ENCODE peak calls at places on chromosomes 12 and 14, in ten cellular contexts. S is IMR-90; E is stomach; W is CD8-positive, alpha-beta memory T cell; D is dorsolateral prefrontal cortex; G is heart right ventricle; O is CD4-positive, CD25-positive, alpha-beta regulatory T cell; I is body of pancreas; J is endodermal cell; F is GM23338. C is an unnamed sample.

GRCh38 chr14:69181491-69181890 is 9.8 kb upstream of the EXD2 start:
- DNase-seq in S (peak; percentile 8), E (no peak), W (no peak), D (no peak), G (no peak), O (no peak), I (no peak), J (no peak), F (no peak), C (no peak)

GRCh38 chr14:69260979-69261605 is 1.1 kb downstream of the GALNT16 start:
- DNase-seq in S (no peak), E (peak; percentile 37), W (no peak), D (no peak), G (peak; percentile 67), O (no peak), I (peak; percentile 58), J (peak; percentile 90), F (peak; percentile 79), C (peak; percentile 29)

GRCh38 chr12:18882690-18883089 is 144.8 kb downstream of the CAPZA3 start:
- DNase-seq in S (no peak), E (no peak), W (no peak), D (no peak), G (no peak), O (no peak), I (no peak), J (peak; percentile 53), F (no peak), C (no peak)

GRCh38 chr12:47954467-47955045 is 8.8 kb upstream of the TMEM106C start:
- DNase-seq in S (no peak), E (no peak), W (no peak), D (no peak), G (no peak), O (no peak), I (no peak), J (no peak), F (no peak), C (peak; percentile 84)

GRCh38 chr12:99059824-99060526 is 414.9 kb downstream of the APAF1 start:
- DNase-seq in S (no peak), E (no peak), W (no peak), D (no peak), G (peak; percentile 26), O (no peak), I (peak; percentile 24), J (no peak), F (peak; percentile 25), C (no peak)

GRCh38 chr12:46461459-46461858 is 88.9 kb upstream of the SLC38A2 start:
- DNase-seq in S (no peak), E (peak; percentile 61), W (no peak), D (no peak), G (no peak), O (no peak), I (no peak), J (no peak), F (no peak), C (no peak)

GRCh38 chr12:5251786-5252185 is 180.1 kb upstream of the NTF3 start:
- DNase-seq in S (no peak), E (no peak), W (no peak), D (no peak), G (no peak), O (no peak), I (no peak), J (no peak), F (no peak), C (no peak)

GRCh38 chr12:11672361-11672760 is 22.9 kb downstream of the ETV6 start:
- DNase-seq in S (no peak), E (no peak), W (no peak), D (no peak), G (no peak), O (no peak), I (no peak), J (no peak), F (no peak), C (no peak)

GRCh38 chr14:90759370-90760054 is 56.7 kb downstream of the TTC7B start:
- DNase-seq in S (no peak), E (peak; percentile 43), W (no peak), D (no peak), G (no peak), O (no peak), I (no peak), J (no peak), F (no peak), C (no peak)

GRCh38 chr14:101374373-101375338 is 186.6 kb upstream of the DIO3 start:
- DNase-seq in S (no peak), E (no peak), W (no peak), D (no peak), G (no peak), O (no peak), I (no peak), J (no peak), F (no peak), C (no peak)

GRCh38 chr12:58419905-58420304 is 478.5 kb downstream of the ATP23 start:
- DNase-seq in S (peak; percentile 62), E (no peak), W (no peak), D (no peak), G (no peak), O (no peak), I (no peak), J (no peak), F (no peak), C (no peak)

GRCh38 chr12:47808574-47809380 is 10.9 kb downstream of the HDAC7 start:
- DNase-seq in S (peak; percentile 44), E (no peak), W (no peak), D (no peak), G (peak; percentile 24), O (peak; percentile 36), I (no peak), J (peak; percentile 75), F (peak; percentile 48), C (no peak)

GRCh38 chr12:131202592-131203378 is 249.1 kb downstream of the ADGRD1 start:
- DNase-seq in S (no peak), E (no peak), W (no peak), D (no peak), G (no peak), O (no peak), I (no peak), J (no peak), F (no peak), C (peak; percentile 10)

GRCh38 chr14:92254786-92255185 is 68.2 kb upstream of the SLC24A4 start:
- DNase-seq in S (peak; percentile 45), E (no peak), W (no peak), D (no peak), G (peak; percentile 56), O (no peak), I (peak; percentile 17), J (peak; percentile 74), F (peak; percentile 80), C (peak; percentile 42)

GRCh38 chr14:22791302-22791701 is 23.9 kb downstream of the SLC7A7 start:
- DNase-seq in S (peak; percentile 91), E (no peak), W (no peak), D (no peak), G (no peak), O (no peak), I (no peak), J (no peak), F (no peak), C (no peak)

GRCh38 chr12:86662464-86662863 is 406.3 kb upstream of the MGAT4C start:
- DNase-seq in S (no peak), E (no peak), W (no peak), D (no peak), G (no peak), O (no peak), I (no peak), J (no peak), F (no peak), C (no peak)

GRCh38 chr14:33016611-33017010 is 77.9 kb downstream of the NPAS3 start:
- DNase-seq in S (no peak), E (no peak), W (no peak), D (no peak), G (no peak), O (no peak), I (no peak), J (no peak), F (no peak), C (no peak)

GRCh38 chr12:90954921-90955320 is at the start of gene CCER1:
- DNase-seq in S (no peak), E (no peak), W (no peak), D (no peak), G (no peak), O (no peak), I (no peak), J (peak; percentile 39), F (no peak), C (no peak)
- H3K27me3 ChIP-seq in S (no peaks in the 10 kb centered on the region), E (no peaks in the 10 kb centered on the region), W (no peaks in the 10 kb centered on the region), D (no peaks in the 10 kb centered on the region), G (no peaks in the 10 kb centered on the region), O (peaks cover 2% of the 10 kb centered on the region), I (no peaks in the 10 kb centered on the region), J (no peaks in the 10 kb centered on the region), F (no peaks in the 10 kb centered on the region), C (no peaks in the 10 kb centered on the region)

GRCh38 chr14:100168515-100168914 is 9.1 kb upstream of the DEGS2 start:
- DNase-seq in S (no peak), E (no peak), W (no peak), D (no peak), G (no peak), O (no peak), I (no peak), J (no peak), F (no peak), C (no peak)

GRCh38 chr14:100165825-100166520 is 6.5 kb upstream of the DEGS2 start:
- DNase-seq in S (no peak), E (no peak), W (no peak), D (no peak), G (no peak), O (no peak), I (no peak), J (no peak), F (no peak), C (no peak)

GRCh38 chr14:100165376-100165775 is 5.9 kb upstream of the DEGS2 start:
- DNase-seq in S (no peak), E (peak; percentile 72), W (no peak), D (no peak), G (no peak), O (no peak), I (no peak), J (peak; percentile 84), F (peak; percentile 73), C (no peak)

GRCh38 chr14:100160534-100160916 is 1.1 kb upstream of the DEGS2 start:
- DNase-seq in S (no peak), E (no peak), W (no peak), D (no peak), G (no peak), O (no peak), I (no peak), J (no peak), F (no peak), C (no peak)

GRCh38 chr14:100164808-100165207 is 5.4 kb upstream of the DEGS2 start:
- DNase-seq in S (no peak), E (no peak), W (no peak), D (no peak), G (no peak), O (no peak), I (no peak), J (no peak), F (no peak), C (no peak)
- H3K27me3 ChIP-seq in S (peaks cover 32% of the 10 kb centered on the region), E (peaks cover 10% of the 10 kb centered on the region), W (no peaks in the 10 kb centered on the region), D (no peaks in the 10 kb centered on the region), G (peaks cover 26% of the 10 kb centered on the region), O (peaks cover 7% of the 10 kb centered on the region), I (no peaks in the 10 kb centered on the region), J (peaks cover 27% of the 10 kb centered on the region), F (peaks cover 41% of the 10 kb centered on the region), C (peaks cover 2% of the 10 kb centered on the region)

GRCh38 chr14:104221071-104221625 is 82.8 kb downstream of the KIF26A start:
- DNase-seq in S (no peak), E (no peak), W (no peak), D (no peak), G (no peak), O (no peak), I (no peak), J (no peak), F (no peak), C (no peak)
- H3K27me3 ChIP-seq in S (no peaks in the 10 kb centered on the region), E (no peaks in the 10 kb centered on the region), W (no peaks in the 10 kb centered on the region), D (peaks cover 6% of the 10 kb centered on the region), G (peaks cover 42% of the 10 kb centered on the region), O (no peaks in the 10 kb centered on the region), I (no peaks in the 10 kb centered on the region), J (no peaks in the 10 kb centered on the region), F (no peaks in the 10 kb centered on the region), C (no peaks in the 10 kb centered on the region)

GRCh38 chr14:24334431-24335271 is at the start of gene ADCY4:
- DNase-seq in S (no peak), E (no peak), W (no peak), D (no peak), G (peak; percentile 73), O (no peak), I (no peak), J (peak; percentile 72), F (peak; percentile 56), C (peak; percentile 35)
- H3K27me3 ChIP-seq in S (peaks cover 66% of the 10 kb centered on the region), E (peaks cover 8% of the 10 kb centered on the region), W (peaks cover 17% of the 10 kb centered on the region), D (peaks cover 22% of the 10 kb centered on the region), G (peaks cover 10% of the 10 kb centered on the region), O (peaks cover 4% of the 10 kb centered on the region), I (peaks cover 5% of the 10 kb centered on the region), J (peaks cover 98% of the 10 kb centered on the region), F (peaks cover 98% of the 10 kb centered on the region), C (peaks cover 10% of the 10 kb centered on the region)

C was measured in colonic mucosa.